ENCODE peak calls at places on chromosomes 16 and 17, in six cellular contexts. W, U, P, I, V and B are unnamed samples.

GRCh38 chr16:87680272-87680644 is 78.0 kb downstream of the JPH3 start:
- DNase-seq in W (no peak), P (no peak), V (no peak), U (no peak), I (no peak), B (no peak)

GRCh38 chr17:7383742-7384488 is 3.0 kb downstream of the TNK1 start:
- DNase-seq in P (no peak), V (no peak), U (no peak), I (no peak), W (peak; percentile 68), B (no peak)

GRCh38 chr17:352421-353212 is at the start of gene RPH3AL:
- DNase-seq in P (no peak), I (peak; percentile 42), W (no peak), U (peak; percentile 44), V (no peak), B (no peak)

GRCh38 chr16:17369441-17369951 is 101.3 kb downstream of the XYLT1 start:
- DNase-seq in P (no peak), W (peak; percentile 67), I (no peak), V (no peak), U (no peak), B (peak; percentile 68)

GRCh38 chr16:81654346-81654745 is 124.7 kb upstream of the PLCG2 start:
- DNase-seq in V (no peak), P (no peak), I (no peak), U (no peak), W (no peak), B (no peak)

GRCh38 chr17:41486809-41487530 is 2.7 kb downstream of the KRT36 start:
- DNase-seq in W (no peak), V (no peak), U (no peak), P (no peak), I (no peak), B (no peak)

GRCh38 chr16:57304169-57305061 is 19.9 kb upstream of the PLLP start:
- DNase-seq in V (no peak), I (peak; percentile 91), W (no peak), U (peak; percentile 71), P (peak; percentile 57), B (no peak)

GRCh38 chr16:14369734-14370598 is 260.1 kb downstream of the PARN start:
- DNase-seq in P (no peak), V (no peak), W (no peak), U (peak; percentile 61), I (no peak), B (no peak)

GRCh38 chr17:45316271-45317112 is at the start of gene MAP3K14:
- DNase-seq in P (no peak), I (peak; percentile 74), V (no peak), U (peak; percentile 78), W (peak; percentile 55), B (no peak)

GRCh38 chr16:4688674-4689045 is 4.7 kb upstream of the NUDT16L1 start:
- DNase-seq in P (no peak), W (no peak), U (no peak), I (no peak), V (no peak), B (no peak)

GRCh38 chr17:78679495-78680395 is 102.3 kb downstream of the CYTH1 start:
- DNase-seq in I (no peak), W (no peak), P (no peak), U (no peak), V (no peak), B (no peak)

GRCh38 chr16:47392114-47392513 is 68.7 kb downstream of the ITFG1 start:
- DNase-seq in P (peak; percentile 40), I (peak; percentile 69), W (no peak), U (no peak), V (no peak), B (peak; percentile 35)

GRCh38 chr17:65865715-65866425 is 304.4 kb upstream of the AXIN2 start:
- DNase-seq in U (no peak), W (no peak), V (no peak), I (no peak), P (no peak), B (no peak)

GRCh38 chr17:27456681-27457404 is 595 bp downstream of the KSR1 start:
- DNase-seq in P (no peak), V (peak; percentile 29), U (no peak), W (no peak), I (no peak), B (no peak)

GRCh38 chr17:27455914-27456680 is at the start of gene KSR1:
- DNase-seq in I (peak; percentile 85), U (peak; percentile 57), P (peak; percentile 60), V (peak; percentile 71), W (peak; percentile 76), B (no peak)

GRCh38 chr17:27457405-27457730 is 1.1 kb downstream of the KSR1 start:
- DNase-seq in V (no peak), W (no peak), P (no peak), U (no peak), I (no peak), B (no peak)

GRCh38 chr17:27454089-27454488 is 2.2 kb upstream of the KSR1 start:
- DNase-seq in W (no peak), U (no peak), P (no peak), V (no peak), I (no peak), B (no peak)

DNA sequence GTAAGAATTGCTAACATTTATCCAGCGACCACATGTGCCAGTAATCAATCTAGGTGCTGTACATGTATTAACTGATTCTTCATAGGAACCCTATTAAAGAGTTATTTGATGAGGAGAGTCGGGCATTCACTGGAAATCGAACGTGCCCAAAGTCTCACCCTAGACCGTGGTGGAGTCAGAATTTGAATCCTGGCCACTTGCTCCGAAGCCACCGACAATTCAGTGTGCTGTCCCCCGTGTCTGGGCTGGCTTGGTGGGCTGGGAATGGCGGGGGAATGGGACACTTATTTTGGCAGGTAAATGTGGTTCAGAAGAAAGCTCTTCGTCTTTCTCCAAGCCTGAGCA is 707 bp upstream of the KSR1 start:
- DNase-seq in P (no peak), I (no peak), W (no peak), U (no peak), V (no peak), B (no peak)
- H3K4me3 ChIP-seq in P (peak overlapping the region; percentile 67), I (peak overlapping the region; percentile 87), W (peak overlapping the region; percentile 89), U (peak overlapping the region; percentile 40), V (peak overlapping the region; percentile 82), B (peak overlapping the region; percentile 87)

GRCh38 chr17:81865358-81865732 is 5.0 kb upstream of the P4HB start:
- DNase-seq in W (no peak), V (no peak), I (no peak), U (no peak), P (no peak), B (no peak)

GRCh38 chr17:81866440-81867122 is 4.6 kb downstream of the ARHGDIA start:
- DNase-seq in P (no peak), W (no peak), I (peak; percentile 30), U (no peak), V (no peak), B (no peak)

GRCh38 chr17:81865733-81866439 is 5.3 kb downstream of the ARHGDIA start:
- DNase-seq in U (peak; percentile 20), P (no peak), I (peak; percentile 34), W (no peak), V (no peak), B (no peak)

GRCh38 chr17:81863123-81863675 is 2.9 kb upstream of the P4HB start:
- DNase-seq in P (no peak), W (no peak), U (peak; percentile 53), I (no peak), V (no peak), B (no peak)

DNA sequence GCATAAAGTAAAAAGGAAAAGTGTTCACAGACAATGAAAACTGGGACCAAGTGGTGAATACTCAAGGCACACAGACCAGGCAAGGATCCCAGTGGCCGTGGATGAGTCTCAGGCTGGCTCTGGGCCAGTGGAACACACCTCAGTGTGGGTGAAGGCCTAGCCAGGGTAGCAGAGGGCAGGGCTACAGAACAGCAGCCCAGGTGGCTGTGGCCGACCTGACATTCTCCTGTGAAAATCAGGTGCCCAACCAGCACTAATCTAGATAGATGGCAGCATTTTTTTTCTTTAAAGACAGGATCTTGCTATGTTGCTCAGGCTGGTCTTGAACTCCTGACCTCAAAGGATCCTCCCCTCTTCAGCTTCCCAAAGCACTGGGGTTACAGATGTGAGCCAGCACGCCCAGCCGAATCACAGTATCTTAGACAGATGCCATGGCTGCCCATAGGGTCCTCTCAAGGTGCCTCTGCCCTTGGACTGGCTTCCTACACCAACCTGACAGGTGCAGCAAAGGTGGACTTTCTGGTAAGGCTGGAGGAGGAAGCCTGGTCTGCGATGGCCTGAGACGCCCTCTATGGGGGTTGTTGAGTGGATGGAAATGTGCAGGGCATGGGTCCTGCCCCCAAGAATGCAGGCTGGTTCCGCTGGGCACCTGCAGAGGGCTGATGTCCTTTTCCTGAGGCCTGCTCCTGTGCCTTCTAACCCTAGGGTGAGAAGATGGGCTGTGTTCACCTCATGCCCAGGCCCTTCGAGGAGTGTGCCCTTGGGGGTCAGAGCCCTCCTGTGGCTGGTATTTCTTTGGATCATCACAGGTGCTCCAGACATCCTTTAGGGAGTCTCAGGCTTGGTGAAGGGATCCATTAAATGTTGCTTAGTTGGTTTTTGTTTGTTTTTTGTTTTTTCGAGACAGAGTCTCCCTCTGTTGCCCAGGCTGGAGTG is 3.8 kb upstream of the P4HB start:
- DNase-seq in I (no peak), W (no peak), U (no peak), P (no peak), V (no peak), B (no peak)
- TF ChIP-seq CTCF in I (no peak), W (no peak), U (no peak), P (no peak), V (no peak), B (no peak)

DNA sequence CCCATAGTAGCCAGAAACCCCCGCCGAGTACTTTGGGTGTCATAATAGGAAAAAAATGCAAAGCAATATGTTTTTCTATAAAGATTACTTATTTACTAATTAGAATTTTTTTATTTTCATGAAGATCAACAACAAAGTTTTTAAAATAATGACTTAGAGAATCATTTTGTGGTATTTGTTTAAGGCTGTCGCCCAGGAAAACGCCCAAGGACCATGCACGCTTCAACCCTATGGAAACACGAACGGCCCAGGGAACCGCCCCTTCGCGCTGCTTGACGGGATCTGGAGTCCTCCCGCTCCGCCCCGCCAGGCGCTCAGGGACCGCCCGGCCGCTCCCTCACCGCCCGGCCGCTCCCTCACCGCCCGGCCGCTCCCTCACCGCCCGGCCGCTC is 408 bp upstream of the KPNA2 start:
- DNase-seq in P (no peak), U (no peak), W (peak; percentile 83), V (peak; percentile 85), I (no peak), B (no peak)
- H3K4me3 ChIP-seq in P (peak overlapping the region; percentile 5), U (peak overlapping the region; percentile 38), W (no peak overlapping the region), V (peak overlapping the region; percentile 41), I (peak overlapping the region; percentile 42), B (peak overlapping the region; percentile 9)

DNA sequence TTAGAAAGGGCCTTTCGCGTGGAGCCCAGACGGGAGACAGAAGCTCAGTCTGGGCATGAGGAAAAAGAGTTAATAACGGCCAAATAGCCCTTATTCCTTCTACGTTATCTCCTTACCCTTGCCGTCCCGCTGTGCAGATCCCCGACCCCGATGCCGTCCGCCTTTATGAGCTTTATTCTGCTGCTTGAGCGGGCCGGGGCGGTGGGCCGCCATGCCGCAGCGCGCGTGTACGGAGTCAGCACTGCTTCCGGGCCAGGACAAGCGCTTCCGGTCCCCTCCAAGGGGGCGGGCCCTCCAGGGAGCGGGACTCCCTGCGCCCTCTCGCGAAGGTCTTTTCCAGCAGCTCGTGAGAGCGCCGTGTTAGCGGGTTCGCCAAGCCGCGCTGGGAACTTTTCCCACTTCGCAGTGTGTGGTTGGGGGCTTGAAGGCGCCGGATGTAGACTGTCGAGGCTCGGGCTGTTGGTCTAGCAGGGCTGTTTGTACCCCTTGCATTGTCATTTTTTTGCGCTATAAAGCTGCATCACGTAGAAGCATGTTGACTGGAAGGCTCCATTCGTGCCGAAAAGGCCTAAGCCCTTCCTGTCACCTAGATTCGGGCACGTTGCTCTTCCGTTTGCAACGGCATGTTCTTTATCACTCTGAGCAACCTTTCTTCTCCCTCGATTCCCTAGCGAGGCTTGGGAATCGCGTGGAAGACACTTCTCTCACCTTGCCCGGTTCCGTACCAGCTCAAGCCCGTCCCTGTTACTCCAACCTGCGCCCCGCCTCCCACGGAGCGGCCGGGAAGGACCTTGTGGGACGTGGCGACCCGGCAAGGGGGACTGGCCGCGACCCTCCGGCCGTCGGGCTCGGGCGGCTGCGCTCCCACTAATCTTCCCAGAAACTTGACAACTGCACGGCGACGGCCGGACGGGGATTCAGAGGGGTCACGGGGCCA is at the start of gene TSR1:
- DNase-seq in V (peak; percentile 93), I (peak; percentile 93), P (peak; percentile 80), W (peak; percentile 86), U (peak; percentile 87), B (peak; percentile 61)
- TF ChIP-seq CTCF in V (peak; percentile 56), I (peak; percentile 38), P (peak; percentile 4), W (peak; percentile 24), U (peak; percentile 35), B (peak; percentile 24)